ENCODE peak calls at places on chromosomes 4 and X, in five cellular contexts. One of them, this sample, is unnamed.

GRCh38 chrX:1239681-1240142 is 27.3 kb upstream of the CRLF2 start:
- DNase-seq in B cell: peak
- DNase-seq in GM10248: peak
- DNase-seq in lower lobe of right lung: peak
- DNase-seq in endothelial cell: no peak
- DNase-seq in this sample: no peak

GRCh38 chr4:127936974-127937373 is 28.0 kb downstream of the MFSD8 start:
- DNase-seq in lower lobe of right lung: no peak
- DNase-seq in B cell: no peak
- DNase-seq in GM10248: no peak
- DNase-seq in endothelial cell: no peak
- DNase-seq in this sample: no peak

GRCh38 chr4:30825008-30825765 is 105.0 kb downstream of the PCDH7 start:
- DNase-seq in lower lobe of right lung: no peak
- DNase-seq in GM10248: no peak
- DNase-seq in B cell: no peak
- DNase-seq in endothelial cell: no peak
- DNase-seq in this sample: no peak

GRCh38 chrX:68175569-68175968 is 257.7 kb downstream of the OPHN1 start:
- DNase-seq in GM10248: no peak
- DNase-seq in endothelial cell: no peak
- DNase-seq in B cell: no peak
- DNase-seq in lower lobe of right lung: no peak
- DNase-seq in this sample: no peak

GRCh38 chr4:76690091-76690905 is 207.6 kb downstream of the SOWAHB start:
- DNase-seq in GM10248: no peak
- DNase-seq in lower lobe of right lung: no peak
- DNase-seq in endothelial cell: no peak
- DNase-seq in B cell: no peak
- DNase-seq in this sample: no peak

GRCh38 chrX:134676440-134676839 is 18.2 kb upstream of the PLAC1 start:
- DNase-seq in B cell: no peak
- DNase-seq in GM10248: no peak
- DNase-seq in lower lobe of right lung: no peak
- DNase-seq in endothelial cell: no peak
- DNase-seq in this sample: no peak

GRCh38 chrX:37646254-37646653 is 39.3 kb upstream of the XK start:
- DNase-seq in endothelial cell: no peak
- DNase-seq in GM10248: no peak
- DNase-seq in B cell: no peak
- DNase-seq in lower lobe of right lung: no peak
- DNase-seq in this sample: no peak

GRCh38 chr4:3634281-3635089 is 102.3 kb upstream of the LRPAP1 start:
- DNase-seq in B cell: no peak
- DNase-seq in lower lobe of right lung: peak
- DNase-seq in endothelial cell: no peak
- DNase-seq in GM10248: no peak
- DNase-seq in this sample: no peak

GRCh38 chr4:107950746-107951540 is 19.6 kb downstream of the CYP2U1 start:
- DNase-seq in lower lobe of right lung: no peak
- DNase-seq in endothelial cell: no peak
- DNase-seq in GM10248: no peak
- DNase-seq in B cell: no peak
- DNase-seq in this sample: no peak

GRCh38 chr4:182143822-182144620 is 99.2 kb upstream of the TENM3 start:
- DNase-seq in GM10248: no peak
- DNase-seq in lower lobe of right lung: no peak
- DNase-seq in B cell: no peak
- DNase-seq in endothelial cell: peak
- DNase-seq in this sample: no peak

GRCh38 chrX:22345884-22346283 is 73.2 kb downstream of the CBLL2 start:
- DNase-seq in B cell: no peak
- DNase-seq in GM10248: no peak
- DNase-seq in endothelial cell: no peak
- DNase-seq in lower lobe of right lung: no peak
- DNase-seq in this sample: no peak

GRCh38 chr4:46894841-46895240 is 14.2 kb downstream of the COX7B2 start:
- DNase-seq in endothelial cell: no peak
- DNase-seq in lower lobe of right lung: no peak
- DNase-seq in GM10248: no peak
- DNase-seq in B cell: no peak
- DNase-seq in this sample: no peak

GRCh38 chr4:168374772-168375523 is 56.4 kb upstream of the DDX60 start:
- DNase-seq in lower lobe of right lung: no peak
- DNase-seq in B cell: no peak
- DNase-seq in GM10248: no peak
- DNase-seq in endothelial cell: no peak
- DNase-seq in this sample: no peak
- TF ChIP-seq CTCF in lower lobe of right lung: no peak
- TF ChIP-seq CTCF in B cell: no peak
- TF ChIP-seq CTCF in GM10248: no peak
- TF ChIP-seq CTCF in endothelial cell: no peak
- TF ChIP-seq CTCF in this sample: no peak

DNA sequence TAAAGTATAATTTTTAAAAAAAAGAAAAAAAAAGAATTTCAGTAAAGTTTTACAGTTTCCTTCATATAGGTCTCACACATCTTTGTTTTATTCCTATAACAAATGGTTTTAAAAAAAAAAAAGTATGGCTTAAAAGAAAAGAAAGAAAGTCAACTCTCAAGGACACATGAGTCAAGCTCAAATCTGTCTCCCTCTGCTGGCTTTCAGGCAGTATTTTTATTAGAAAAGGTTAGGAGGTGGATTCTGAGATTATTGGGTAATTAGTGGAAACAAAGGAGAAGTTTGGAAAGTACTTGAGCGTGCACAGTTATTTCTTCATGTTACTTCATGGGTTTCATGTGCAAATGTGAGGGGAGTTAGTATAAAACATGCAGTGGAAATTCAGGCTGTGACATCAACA is 36.6 kb upstream of the BTC start:
- DNase-seq in endothelial cell: no peak
- DNase-seq in GM10248: no peak
- DNase-seq in B cell: no peak
- DNase-seq in lower lobe of right lung: no peak
- DNase-seq in this sample: no peak
- TF ChIP-seq CTCF in endothelial cell: peak
- TF ChIP-seq CTCF in GM10248: no peak
- TF ChIP-seq CTCF in B cell: peak
- TF ChIP-seq CTCF in lower lobe of right lung: no peak
- TF ChIP-seq CTCF in this sample: no peak

DNA sequence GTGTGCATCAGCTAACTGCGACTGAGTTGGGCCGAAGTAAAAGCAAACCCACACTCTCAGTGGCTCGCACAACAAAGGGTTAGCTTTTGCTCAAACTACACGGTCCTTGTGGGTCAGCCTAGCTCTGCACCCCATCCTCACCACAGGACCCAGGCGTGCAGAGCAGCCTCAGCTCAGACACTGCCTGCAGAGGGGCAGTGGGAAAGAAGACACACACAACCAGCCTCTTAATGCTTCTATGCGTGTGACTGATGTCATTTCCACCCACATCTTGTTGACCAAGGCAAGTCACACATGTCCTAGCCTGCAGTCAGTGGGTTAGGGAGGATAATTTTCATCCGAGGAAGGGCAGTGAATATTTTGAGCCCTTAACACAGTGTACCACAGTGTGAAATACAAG is 40.5 kb downstream of the HMGB2 start:
- DNase-seq in B cell: no peak
- DNase-seq in GM10248: no peak
- DNase-seq in endothelial cell: no peak
- DNase-seq in lower lobe of right lung: no peak
- DNase-seq in this sample: no peak
- TF ChIP-seq CTCF in B cell: no peak
- TF ChIP-seq CTCF in GM10248: no peak
- TF ChIP-seq CTCF in endothelial cell: no peak
- TF ChIP-seq CTCF in lower lobe of right lung: no peak
- TF ChIP-seq CTCF in this sample: no peak

GRCh38 chrX:28127662-28128061 is 146.4 kb upstream of the DCAF8L1 start:
- DNase-seq in lower lobe of right lung: no peak
- DNase-seq in endothelial cell: no peak
- DNase-seq in B cell: no peak
- DNase-seq in GM10248: no peak
- DNase-seq in this sample: no peak
- TF ChIP-seq CTCF in lower lobe of right lung: no peak
- TF ChIP-seq CTCF in endothelial cell: no peak
- TF ChIP-seq CTCF in B cell: no peak
- TF ChIP-seq CTCF in GM10248: no peak
- TF ChIP-seq CTCF in this sample: no peak

DNA sequence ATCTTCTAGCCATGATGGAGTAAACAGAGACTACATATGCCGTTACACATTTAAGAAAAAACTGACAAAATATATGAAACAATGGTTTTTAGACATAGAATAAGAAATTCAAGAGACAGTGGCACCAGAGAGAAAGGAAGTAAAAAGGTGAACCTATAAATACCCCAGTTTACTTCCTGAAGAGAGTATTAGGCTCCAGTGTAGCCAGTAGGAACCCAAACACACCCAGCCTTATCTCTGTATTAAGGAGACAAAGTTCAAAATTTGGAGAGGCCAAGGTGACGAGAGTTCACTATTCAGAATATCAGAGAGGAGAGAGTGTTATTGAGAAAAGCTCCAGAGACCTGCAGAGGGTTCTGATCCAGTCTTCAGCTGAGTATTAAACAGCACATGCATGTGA is 119.0 kb downstream of the TET2 start:
- DNase-seq in endothelial cell: no peak
- DNase-seq in GM10248: no peak
- DNase-seq in B cell: no peak
- DNase-seq in lower lobe of right lung: no peak
- DNase-seq in this sample: no peak
- TF ChIP-seq CTCF in endothelial cell: no peak
- TF ChIP-seq CTCF in GM10248: no peak
- TF ChIP-seq CTCF in B cell: no peak
- TF ChIP-seq CTCF in lower lobe of right lung: no peak
- TF ChIP-seq CTCF in this sample: no peak

DNA sequence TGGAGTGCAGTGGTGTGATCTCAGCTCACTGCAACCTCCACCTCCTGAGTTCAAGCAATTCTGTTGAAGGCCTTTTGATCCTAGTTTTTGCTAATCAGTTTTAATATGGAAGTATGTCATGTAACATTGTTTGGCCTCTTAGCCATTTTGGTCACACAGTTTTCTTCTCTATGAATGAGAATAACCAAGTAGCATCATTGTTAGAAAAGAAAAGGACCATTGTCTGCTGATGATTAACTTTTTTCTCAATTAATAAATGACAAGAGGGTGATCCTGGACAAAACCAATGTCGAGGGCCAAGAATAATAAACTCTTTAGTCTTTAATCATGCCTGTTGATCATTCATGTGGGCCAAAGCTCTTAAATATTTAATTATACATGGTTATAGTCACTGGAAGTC is 289.3 kb upstream of the MAGEB2 start:
- DNase-seq in lower lobe of right lung: no peak
- DNase-seq in B cell: no peak
- DNase-seq in endothelial cell: no peak
- DNase-seq in GM10248: no peak
- DNase-seq in this sample: no peak
- TF ChIP-seq CTCF in lower lobe of right lung: no peak
- TF ChIP-seq CTCF in B cell: no peak
- TF ChIP-seq CTCF in endothelial cell: no peak
- TF ChIP-seq CTCF in GM10248: no peak
- TF ChIP-seq CTCF in this sample: no peak

GRCh38 chr4:48944659-48945290 is 38.2 kb upstream of the OCIAD2 start:
- DNase-seq in lower lobe of right lung: no peak
- DNase-seq in B cell: no peak
- DNase-seq in GM10248: peak
- DNase-seq in endothelial cell: peak
- DNase-seq in this sample: no peak
- TF ChIP-seq CTCF in lower lobe of right lung: peak
- TF ChIP-seq CTCF in B cell: no peak
- TF ChIP-seq CTCF in GM10248: peak
- TF ChIP-seq CTCF in endothelial cell: peak
- TF ChIP-seq CTCF in this sample: no peak

DNA sequence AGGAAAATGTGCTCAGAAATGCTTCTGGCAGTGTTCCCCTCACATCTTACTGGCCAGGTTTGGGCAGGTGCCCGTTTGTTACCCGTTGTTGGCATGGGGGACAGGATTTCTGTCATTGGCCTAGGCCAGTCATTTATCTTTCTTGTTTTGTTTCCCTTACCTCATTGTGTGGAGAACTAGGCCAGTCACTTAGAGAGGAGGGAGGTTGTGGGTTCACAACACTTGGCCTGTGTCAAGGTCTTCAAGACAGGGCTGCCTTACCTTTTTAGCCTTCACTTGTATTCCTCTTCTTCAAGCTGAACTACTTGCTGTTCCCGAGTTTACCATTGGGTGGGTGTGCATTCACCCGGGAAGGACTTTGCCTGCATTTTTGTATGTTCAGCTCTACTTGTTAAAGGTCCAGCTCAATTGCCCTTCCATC is 17.7 kb downstream of the SNX25 start:
- DNase-seq in endothelial cell: no peak
- DNase-seq in GM10248: no peak
- DNase-seq in lower lobe of right lung: no peak
- DNase-seq in B cell: no peak
- DNase-seq in this sample: no peak
- TF ChIP-seq CTCF in endothelial cell: no peak
- TF ChIP-seq CTCF in GM10248: no peak
- TF ChIP-seq CTCF in lower lobe of right lung: no peak
- TF ChIP-seq CTCF in B cell: no peak
- TF ChIP-seq CTCF in this sample: no peak

GRCh38 chr4:4985844-4986243 is 33.4 kb downstream of the CYTL1 start:
- DNase-seq in B cell: no peak
- DNase-seq in GM10248: no peak
- DNase-seq in endothelial cell: peak
- DNase-seq in lower lobe of right lung: no peak
- DNase-seq in this sample: no peak
- TF ChIP-seq CTCF in B cell: no peak
- TF ChIP-seq CTCF in GM10248: no peak
- TF ChIP-seq CTCF in endothelial cell: no peak
- TF ChIP-seq CTCF in lower lobe of right lung: no peak
- TF ChIP-seq CTCF in this sample: no peak

This sample was measured in natural killer cell.